ENCODE peak calls at places on chromosomes 1 and 21, in ten cellular contexts. One of them, this sample, is unnamed.

GRCh38 chr1:58249729-58250586 is 296.6 kb downstream of the OMA1 start:
- DNase-seq in T-helper 1 cell: no peak
- DNase-seq in HEK293T: peak; percentile 68
- DNase-seq in stimulated activated CD8-positive, alpha-beta memory T cell treated with anti-CD3 and anti-CD28 coated beads, Interleukin-12 subunit alpha, Interleukin-12 subunit beta, amount 100 ng/mL, for 1 hour: no peak
- DNase-seq in fibroblast of pulmonary artery: peak; percentile 19
- DNase-seq in activated naive CD4-positive, alpha-beta T cell: no peak
- DNase-seq in Calu3: no peak
- DNase-seq in fibroblast of villous mesenchyme: peak; percentile 10
- DNase-seq in GDM1: no peak
- DNase-seq in kidney tubule cell: peak; percentile 53
- DNase-seq in this sample: no peak

GRCh38 chr1:176692431-176692830 is 229.5 kb downstream of the PAPPA2 start:
- DNase-seq in T-helper 1 cell: no peak
- DNase-seq in HEK293T: no peak
- DNase-seq in stimulated activated CD8-positive, alpha-beta memory T cell treated with anti-CD3 and anti-CD28 coated beads, Interleukin-12 subunit alpha, Interleukin-12 subunit beta, amount 100 ng/mL, for 1 hour: no peak
- DNase-seq in fibroblast of pulmonary artery: no peak
- DNase-seq in activated naive CD4-positive, alpha-beta T cell: no peak
- DNase-seq in Calu3: no peak
- DNase-seq in fibroblast of villous mesenchyme: no peak
- DNase-seq in GDM1: no peak
- DNase-seq in kidney tubule cell: no peak
- DNase-seq in this sample: no peak

GRCh38 chr21:45459171-45460010 is 54.4 kb downstream of the COL18A1 start:
- DNase-seq in T-helper 1 cell: no peak
- DNase-seq in HEK293T: no peak
- DNase-seq in stimulated activated CD8-positive, alpha-beta memory T cell treated with anti-CD3 and anti-CD28 coated beads, Interleukin-12 subunit alpha, Interleukin-12 subunit beta, amount 100 ng/mL, for 1 hour: no peak
- DNase-seq in fibroblast of pulmonary artery: no peak
- DNase-seq in activated naive CD4-positive, alpha-beta T cell: no peak
- DNase-seq in Calu3: no peak
- DNase-seq in fibroblast of villous mesenchyme: no peak
- DNase-seq in GDM1: no peak
- DNase-seq in kidney tubule cell: no peak
- DNase-seq in this sample: no peak

GRCh38 chr1:88746916-88747315 is 62.8 kb downstream of the PKN2 start:
- DNase-seq in T-helper 1 cell: no peak
- DNase-seq in HEK293T: no peak
- DNase-seq in stimulated activated CD8-positive, alpha-beta memory T cell treated with anti-CD3 and anti-CD28 coated beads, Interleukin-12 subunit alpha, Interleukin-12 subunit beta, amount 100 ng/mL, for 1 hour: no peak
- DNase-seq in fibroblast of pulmonary artery: no peak
- DNase-seq in activated naive CD4-positive, alpha-beta T cell: no peak
- DNase-seq in Calu3: no peak
- DNase-seq in fibroblast of villous mesenchyme: no peak
- DNase-seq in GDM1: no peak
- DNase-seq in kidney tubule cell: no peak
- DNase-seq in this sample: no peak

GRCh38 chr1:191350938-191351337 is 807.3 kb upstream of the RGS18 start:
- DNase-seq in T-helper 1 cell: no peak
- DNase-seq in HEK293T: no peak
- DNase-seq in stimulated activated CD8-positive, alpha-beta memory T cell treated with anti-CD3 and anti-CD28 coated beads, Interleukin-12 subunit alpha, Interleukin-12 subunit beta, amount 100 ng/mL, for 1 hour: no peak
- DNase-seq in fibroblast of pulmonary artery: no peak
- DNase-seq in activated naive CD4-positive, alpha-beta T cell: no peak
- DNase-seq in Calu3: no peak
- DNase-seq in fibroblast of villous mesenchyme: no peak
- DNase-seq in GDM1: no peak
- DNase-seq in kidney tubule cell: no peak
- DNase-seq in this sample: no peak

GRCh38 chr1:218499021-218499691 is 154.0 kb downstream of the TGFB2 start:
- DNase-seq in T-helper 1 cell: no peak
- DNase-seq in HEK293T: no peak
- DNase-seq in stimulated activated CD8-positive, alpha-beta memory T cell treated with anti-CD3 and anti-CD28 coated beads, Interleukin-12 subunit alpha, Interleukin-12 subunit beta, amount 100 ng/mL, for 1 hour: no peak
- DNase-seq in fibroblast of pulmonary artery: peak; percentile 75
- DNase-seq in activated naive CD4-positive, alpha-beta T cell: no peak
- DNase-seq in Calu3: no peak
- DNase-seq in fibroblast of villous mesenchyme: peak; percentile 90
- DNase-seq in GDM1: no peak
- DNase-seq in kidney tubule cell: peak; percentile 91
- DNase-seq in this sample: no peak

GRCh38 chr1:24155011-24155782 is 12.3 kb upstream of the IL22RA1 start:
- DNase-seq in T-helper 1 cell: no peak
- DNase-seq in HEK293T: peak; percentile 20
- DNase-seq in stimulated activated CD8-positive, alpha-beta memory T cell treated with anti-CD3 and anti-CD28 coated beads, Interleukin-12 subunit alpha, Interleukin-12 subunit beta, amount 100 ng/mL, for 1 hour: no peak
- DNase-seq in fibroblast of pulmonary artery: no peak
- DNase-seq in activated naive CD4-positive, alpha-beta T cell: no peak
- DNase-seq in Calu3: peak; percentile 21
- DNase-seq in fibroblast of villous mesenchyme: no peak
- DNase-seq in GDM1: no peak
- DNase-seq in kidney tubule cell: peak; percentile 83
- DNase-seq in this sample: no peak

GRCh38 chr1:76998582-76999189 is 131.4 kb downstream of the ST6GALNAC5 start:
- DNase-seq in T-helper 1 cell: no peak
- DNase-seq in HEK293T: no peak
- DNase-seq in stimulated activated CD8-positive, alpha-beta memory T cell treated with anti-CD3 and anti-CD28 coated beads, Interleukin-12 subunit alpha, Interleukin-12 subunit beta, amount 100 ng/mL, for 1 hour: no peak
- DNase-seq in fibroblast of pulmonary artery: peak; percentile 67
- DNase-seq in activated naive CD4-positive, alpha-beta T cell: no peak
- DNase-seq in Calu3: no peak
- DNase-seq in fibroblast of villous mesenchyme: peak; percentile 76
- DNase-seq in GDM1: no peak
- DNase-seq in kidney tubule cell: peak; percentile 94
- DNase-seq in this sample: no peak

GRCh38 chr1:163094589-163094988 is 25.4 kb downstream of the RGS4 start:
- DNase-seq in T-helper 1 cell: no peak
- DNase-seq in HEK293T: no peak
- DNase-seq in stimulated activated CD8-positive, alpha-beta memory T cell treated with anti-CD3 and anti-CD28 coated beads, Interleukin-12 subunit alpha, Interleukin-12 subunit beta, amount 100 ng/mL, for 1 hour: no peak
- DNase-seq in fibroblast of pulmonary artery: no peak
- DNase-seq in activated naive CD4-positive, alpha-beta T cell: no peak
- DNase-seq in Calu3: no peak
- DNase-seq in fibroblast of villous mesenchyme: no peak
- DNase-seq in GDM1: no peak
- DNase-seq in kidney tubule cell: peak; percentile 17
- DNase-seq in this sample: no peak

GRCh38 chr21:26710155-26710554 is 135.1 kb downstream of the ADAMTS1 start:
- DNase-seq in T-helper 1 cell: no peak
- DNase-seq in HEK293T: no peak
- DNase-seq in stimulated activated CD8-positive, alpha-beta memory T cell treated with anti-CD3 and anti-CD28 coated beads, Interleukin-12 subunit alpha, Interleukin-12 subunit beta, amount 100 ng/mL, for 1 hour: no peak
- DNase-seq in fibroblast of pulmonary artery: no peak
- DNase-seq in activated naive CD4-positive, alpha-beta T cell: no peak
- DNase-seq in Calu3: no peak
- DNase-seq in fibroblast of villous mesenchyme: no peak
- DNase-seq in GDM1: no peak
- DNase-seq in kidney tubule cell: no peak
- DNase-seq in this sample: no peak

GRCh38 chr1:160115545-160116276 is at the start of gene ATP1A2:
- DNase-seq in T-helper 1 cell: no peak
- DNase-seq in HEK293T: no peak
- DNase-seq in stimulated activated CD8-positive, alpha-beta memory T cell treated with anti-CD3 and anti-CD28 coated beads, Interleukin-12 subunit alpha, Interleukin-12 subunit beta, amount 100 ng/mL, for 1 hour: no peak
- DNase-seq in fibroblast of pulmonary artery: no peak
- DNase-seq in activated naive CD4-positive, alpha-beta T cell: no peak
- DNase-seq in Calu3: no peak
- DNase-seq in fibroblast of villous mesenchyme: no peak
- DNase-seq in GDM1: no peak
- DNase-seq in kidney tubule cell: no peak
- DNase-seq in this sample: no peak

GRCh38 chr1:115829023-115829674 is 11.8 kb downstream of the NHLH2 start:
- DNase-seq in T-helper 1 cell: no peak
- DNase-seq in HEK293T: peak; percentile 44
- DNase-seq in stimulated activated CD8-positive, alpha-beta memory T cell treated with anti-CD3 and anti-CD28 coated beads, Interleukin-12 subunit alpha, Interleukin-12 subunit beta, amount 100 ng/mL, for 1 hour: no peak
- DNase-seq in fibroblast of pulmonary artery: peak; percentile 71
- DNase-seq in activated naive CD4-positive, alpha-beta T cell: no peak
- DNase-seq in Calu3: no peak
- DNase-seq in fibroblast of villous mesenchyme: peak; percentile 96
- DNase-seq in GDM1: no peak
- DNase-seq in kidney tubule cell: peak; percentile 61
- DNase-seq in this sample: no peak

GRCh38 chr1:87834941-87835340 is 506.3 kb downstream of the LMO4 start:
- DNase-seq in T-helper 1 cell: no peak
- DNase-seq in HEK293T: no peak
- DNase-seq in stimulated activated CD8-positive, alpha-beta memory T cell treated with anti-CD3 and anti-CD28 coated beads, Interleukin-12 subunit alpha, Interleukin-12 subunit beta, amount 100 ng/mL, for 1 hour: no peak
- DNase-seq in fibroblast of pulmonary artery: no peak
- DNase-seq in activated naive CD4-positive, alpha-beta T cell: no peak
- DNase-seq in Calu3: no peak
- DNase-seq in fibroblast of villous mesenchyme: no peak
- DNase-seq in GDM1: no peak
- DNase-seq in kidney tubule cell: no peak
- DNase-seq in this sample: no peak

GRCh38 chr1:10530281-10530740 is 55.6 kb downstream of the PEX14 start:
- DNase-seq in T-helper 1 cell: no peak
- DNase-seq in HEK293T: peak; percentile 78
- DNase-seq in stimulated activated CD8-positive, alpha-beta memory T cell treated with anti-CD3 and anti-CD28 coated beads, Interleukin-12 subunit alpha, Interleukin-12 subunit beta, amount 100 ng/mL, for 1 hour: no peak
- DNase-seq in fibroblast of pulmonary artery: peak; percentile 65
- DNase-seq in activated naive CD4-positive, alpha-beta T cell: no peak
- DNase-seq in Calu3: no peak
- DNase-seq in fibroblast of villous mesenchyme: peak; percentile 55
- DNase-seq in GDM1: no peak
- DNase-seq in kidney tubule cell: peak; percentile 82
- DNase-seq in this sample: no peak

GRCh38 chr1:99599678-99600175 is 46.2 kb upstream of the PALMD start:
- DNase-seq in T-helper 1 cell: no peak
- DNase-seq in HEK293T: no peak
- DNase-seq in stimulated activated CD8-positive, alpha-beta memory T cell treated with anti-CD3 and anti-CD28 coated beads, Interleukin-12 subunit alpha, Interleukin-12 subunit beta, amount 100 ng/mL, for 1 hour: no peak
- DNase-seq in fibroblast of pulmonary artery: peak; percentile 93
- DNase-seq in activated naive CD4-positive, alpha-beta T cell: no peak
- DNase-seq in Calu3: no peak
- DNase-seq in fibroblast of villous mesenchyme: peak; percentile 78
- DNase-seq in GDM1: no peak
- DNase-seq in kidney tubule cell: peak; percentile 90
- DNase-seq in this sample: no peak

GRCh38 chr1:37998913-37999433 is 6.3 kb downstream of the FHL3 start:
- DNase-seq in T-helper 1 cell: no peak
- DNase-seq in HEK293T: no peak
- DNase-seq in stimulated activated CD8-positive, alpha-beta memory T cell treated with anti-CD3 and anti-CD28 coated beads, Interleukin-12 subunit alpha, Interleukin-12 subunit beta, amount 100 ng/mL, for 1 hour: no peak
- DNase-seq in fibroblast of pulmonary artery: no peak
- DNase-seq in activated naive CD4-positive, alpha-beta T cell: no peak
- DNase-seq in Calu3: peak; percentile 35
- DNase-seq in fibroblast of villous mesenchyme: no peak
- DNase-seq in GDM1: no peak
- DNase-seq in kidney tubule cell: no peak
- DNase-seq in this sample: no peak

GRCh38 chr1:44237721-44238457 is 24.6 kb downstream of the DMAP1 start:
- DNase-seq in T-helper 1 cell: no peak
- DNase-seq in HEK293T: peak; percentile 97
- DNase-seq in stimulated activated CD8-positive, alpha-beta memory T cell treated with anti-CD3 and anti-CD28 coated beads, Interleukin-12 subunit alpha, Interleukin-12 subunit beta, amount 100 ng/mL, for 1 hour: no peak
- DNase-seq in fibroblast of pulmonary artery: no peak
- DNase-seq in activated naive CD4-positive, alpha-beta T cell: no peak
- DNase-seq in Calu3: no peak
- DNase-seq in fibroblast of villous mesenchyme: peak; percentile 95
- DNase-seq in GDM1: no peak
- DNase-seq in kidney tubule cell: no peak
- DNase-seq in this sample: peak; percentile 8

GRCh38 chr1:22122273-22123070 is 20.4 kb downstream of the WNT4 start:
- DNase-seq in T-helper 1 cell: no peak
- DNase-seq in HEK293T: no peak
- DNase-seq in stimulated activated CD8-positive, alpha-beta memory T cell treated with anti-CD3 and anti-CD28 coated beads, Interleukin-12 subunit alpha, Interleukin-12 subunit beta, amount 100 ng/mL, for 1 hour: no peak
- DNase-seq in fibroblast of pulmonary artery: no peak
- DNase-seq in activated naive CD4-positive, alpha-beta T cell: no peak
- DNase-seq in Calu3: no peak
- DNase-seq in fibroblast of villous mesenchyme: no peak
- DNase-seq in GDM1: no peak
- DNase-seq in kidney tubule cell: no peak
- DNase-seq in this sample: no peak

GRCh38 chr1:214341918-214342317 is 61.0 kb downstream of the SMYD2 start:
- DNase-seq in T-helper 1 cell: no peak
- DNase-seq in HEK293T: no peak
- DNase-seq in stimulated activated CD8-positive, alpha-beta memory T cell treated with anti-CD3 and anti-CD28 coated beads, Interleukin-12 subunit alpha, Interleukin-12 subunit beta, amount 100 ng/mL, for 1 hour: no peak
- DNase-seq in fibroblast of pulmonary artery: peak; percentile 18
- DNase-seq in activated naive CD4-positive, alpha-beta T cell: no peak
- DNase-seq in Calu3: no peak
- DNase-seq in fibroblast of villous mesenchyme: peak; percentile 29
- DNase-seq in GDM1: no peak
- DNase-seq in kidney tubule cell: no peak
- DNase-seq in this sample: no peak

GRCh38 chr1:52632732-52633290 is at the start of gene SHISAL2A:
- DNase-seq in T-helper 1 cell: peak; percentile 53
- DNase-seq in HEK293T: no peak
- DNase-seq in stimulated activated CD8-positive, alpha-beta memory T cell treated with anti-CD3 and anti-CD28 coated beads, Interleukin-12 subunit alpha, Interleukin-12 subunit beta, amount 100 ng/mL, for 1 hour: no peak
- DNase-seq in fibroblast of pulmonary artery: peak; percentile 16
- DNase-seq in activated naive CD4-positive, alpha-beta T cell: no peak
- DNase-seq in Calu3: peak; percentile 13
- DNase-seq in fibroblast of villous mesenchyme: no peak
- DNase-seq in GDM1: no peak
- DNase-seq in kidney tubule cell: peak; percentile 20
- DNase-seq in this sample: peak; percentile 55

GRCh38 chr1:154453155-154453554 is 48.0 kb downstream of the IL6R start:
- DNase-seq in T-helper 1 cell: no peak
- DNase-seq in HEK293T: no peak
- DNase-seq in stimulated activated CD8-positive, alpha-beta memory T cell treated with anti-CD3 and anti-CD28 coated beads, Interleukin-12 subunit alpha, Interleukin-12 subunit beta, amount 100 ng/mL, for 1 hour: no peak
- DNase-seq in fibroblast of pulmonary artery: no peak
- DNase-seq in activated naive CD4-positive, alpha-beta T cell: no peak
- DNase-seq in Calu3: no peak
- DNase-seq in fibroblast of villous mesenchyme: no peak
- DNase-seq in GDM1: no peak
- DNase-seq in kidney tubule cell: no peak
- DNase-seq in this sample: no peak

GRCh38 chr21:37886726-37887309 is 29.4 kb downstream of the KCNJ6 start:
- DNase-seq in T-helper 1 cell: no peak
- DNase-seq in HEK293T: no peak
- DNase-seq in stimulated activated CD8-positive, alpha-beta memory T cell treated with anti-CD3 and anti-CD28 coated beads, Interleukin-12 subunit alpha, Interleukin-12 subunit beta, amount 100 ng/mL, for 1 hour: no peak
- DNase-seq in fibroblast of pulmonary artery: no peak
- DNase-seq in activated naive CD4-positive, alpha-beta T cell: no peak
- DNase-seq in Calu3: no peak
- DNase-seq in fibroblast of villous mesenchyme: no peak
- DNase-seq in GDM1: no peak
- DNase-seq in kidney tubule cell: peak; percentile 74
- DNase-seq in this sample: no peak

GRCh38 chr1:232059726-232060360 is 433.3 kb downstream of the DISC1 start:
- DNase-seq in T-helper 1 cell: no peak
- DNase-seq in HEK293T: no peak
- DNase-seq in stimulated activated CD8-positive, alpha-beta memory T cell treated with anti-CD3 and anti-CD28 coated beads, Interleukin-12 subunit alpha, Interleukin-12 subunit beta, amount 100 ng/mL, for 1 hour: no peak
- DNase-seq in fibroblast of pulmonary artery: no peak
- DNase-seq in activated naive CD4-positive, alpha-beta T cell: no peak
- DNase-seq in Calu3: no peak
- DNase-seq in fibroblast of villous mesenchyme: peak; percentile 6
- DNase-seq in GDM1: no peak
- DNase-seq in kidney tubule cell: no peak
- DNase-seq in this sample: no peak

GRCh38 chr1:153741946-153742345 is 14.1 kb downstream of the INTS3 start:
- DNase-seq in T-helper 1 cell: no peak
- DNase-seq in HEK293T: no peak
- DNase-seq in stimulated activated CD8-positive, alpha-beta memory T cell treated with anti-CD3 and anti-CD28 coated beads, Interleukin-12 subunit alpha, Interleukin-12 subunit beta, amount 100 ng/mL, for 1 hour: no peak
- DNase-seq in fibroblast of pulmonary artery: no peak
- DNase-seq in activated naive CD4-positive, alpha-beta T cell: no peak
- DNase-seq in Calu3: no peak
- DNase-seq in fibroblast of villous mesenchyme: no peak
- DNase-seq in GDM1: no peak
- DNase-seq in kidney tubule cell: no peak
- DNase-seq in this sample: no peak

GRCh38 chr1:1752190-1752589 is 26.1 kb downstream of the NADK start:
- DNase-seq in T-helper 1 cell: no peak
- DNase-seq in HEK293T: no peak
- DNase-seq in stimulated activated CD8-positive, alpha-beta memory T cell treated with anti-CD3 and anti-CD28 coated beads, Interleukin-12 subunit alpha, Interleukin-12 subunit beta, amount 100 ng/mL, for 1 hour: no peak
- DNase-seq in fibroblast of pulmonary artery: no peak
- DNase-seq in activated naive CD4-positive, alpha-beta T cell: no peak
- DNase-seq in Calu3: no peak
- DNase-seq in fibroblast of villous mesenchyme: no peak
- DNase-seq in GDM1: no peak
- DNase-seq in kidney tubule cell: no peak
- DNase-seq in this sample: no peak

GRCh38 chr1:12204140-12204539 is 25.7 kb upstream of the VPS13D start:
- DNase-seq in T-helper 1 cell: no peak
- DNase-seq in HEK293T: no peak
- DNase-seq in stimulated activated CD8-positive, alpha-beta memory T cell treated with anti-CD3 and anti-CD28 coated beads, Interleukin-12 subunit alpha, Interleukin-12 subunit beta, amount 100 ng/mL, for 1 hour: peak; percentile 15
- DNase-seq in fibroblast of pulmonary artery: no peak
- DNase-seq in activated naive CD4-positive, alpha-beta T cell: no peak
- DNase-seq in Calu3: no peak
- DNase-seq in fibroblast of villous mesenchyme: no peak
- DNase-seq in GDM1: no peak
- DNase-seq in kidney tubule cell: no peak
- DNase-seq in this sample: no peak

GRCh38 chr1:34163792-34164509 is 1.1 kb downstream of the CSMD2 start:
- DNase-seq in T-helper 1 cell: no peak
- DNase-seq in HEK293T: no peak
- DNase-seq in stimulated activated CD8-positive, alpha-beta memory T cell treated with anti-CD3 and anti-CD28 coated beads, Interleukin-12 subunit alpha, Interleukin-12 subunit beta, amount 100 ng/mL, for 1 hour: no peak
- DNase-seq in fibroblast of pulmonary artery: no peak
- DNase-seq in activated naive CD4-positive, alpha-beta T cell: no peak
- DNase-seq in Calu3: no peak
- DNase-seq in fibroblast of villous mesenchyme: no peak
- DNase-seq in GDM1: no peak
- DNase-seq in kidney tubule cell: peak; percentile 7
- DNase-seq in this sample: no peak

GRCh38 chr1:22142315-22143064 is 407 bp downstream of the WNT4 start:
- DNase-seq in T-helper 1 cell: no peak
- DNase-seq in HEK293T: peak; percentile 60
- DNase-seq in stimulated activated CD8-positive, alpha-beta memory T cell treated with anti-CD3 and anti-CD28 coated beads, Interleukin-12 subunit alpha, Interleukin-12 subunit beta, amount 100 ng/mL, for 1 hour: no peak
- DNase-seq in fibroblast of pulmonary artery: no peak
- DNase-seq in activated naive CD4-positive, alpha-beta T cell: no peak
- DNase-seq in Calu3: peak; percentile 31
- DNase-seq in fibroblast of villous mesenchyme: peak; percentile 37
- DNase-seq in GDM1: no peak
- DNase-seq in kidney tubule cell: peak; percentile 30
- DNase-seq in this sample: no peak

This sample was measured in activated T-cell treated with anti-CD3 and anti-CD28 coated beads for 1 hour.